ENCODE peak calls at places on chromosomes 11 and 22, in five cellular contexts. M is adrenal gland, F is spleen, Q is endothelial cell of umbilical vein, P is HCT116. E is an unnamed sample.

GRCh38 chr22:46763051-46763705 is 728 bp downstream of the TBC1D22A start:
- DNase-seq in P (no peak), M (peak; percentile 70), Q (peak; percentile 34), F (peak; percentile 91), E (no peak)

GRCh38 chr11:108007819-108008218 is 879 bp upstream of the CUL5 start:
- DNase-seq in M (peak; percentile 55), Q (no peak), P (no peak), F (peak; percentile 76), E (no peak)

GRCh38 chr22:32340437-32340836 is 17.2 kb upstream of the RFPL3 start:
- DNase-seq in M (peak; percentile 21), F (no peak), Q (no peak), P (no peak), E (no peak)

GRCh38 chr11:102007567-102008437 is 39.4 kb upstream of the CFAP300 start:
- DNase-seq in F (no peak), P (peak; percentile 57), M (no peak), Q (peak; percentile 78), E (no peak)

GRCh38 chr22:21857501-21857914 is 9.9 kb downstream of the MAPK1 start:
- DNase-seq in F (no peak), M (no peak), Q (no peak), P (no peak), E (no peak)

GRCh38 chr22:37196539-37197450 is 8.7 kb upstream of the C1QTNF6 start:
- DNase-seq in P (peak; percentile 56), F (peak; percentile 87), M (peak; percentile 96), Q (peak; percentile 74), E (peak; percentile 88)

GRCh38 chr11:44604171-44604581 is 38.7 kb downstream of the CD82 start:
- DNase-seq in Q (no peak), F (no peak), M (no peak), P (no peak), E (no peak)

GRCh38 chr11:44950036-44950624 is 553 bp downstream of the TP53I11 start:
- DNase-seq in M (peak; percentile 52), F (peak; percentile 91), P (no peak), Q (peak; percentile 26), E (peak; percentile 56)

GRCh38 chr22:38262051-38262795 is 10.6 kb downstream of the TMEM184B start:
- DNase-seq in P (no peak), F (peak; percentile 87), Q (peak; percentile 29), M (peak; percentile 80), E (peak; percentile 67)

GRCh38 chr11:96324912-96325311 is 18.1 kb downstream of the MAML2 start:
- DNase-seq in Q (no peak), P (peak; percentile 16), M (no peak), F (no peak), E (no peak)

GRCh38 chr11:113540416-113541330 is 65.5 kb upstream of the DRD2 start:
- DNase-seq in P (no peak), Q (no peak), M (no peak), F (no peak), E (no peak)

GRCh38 chr22:29442976-29443375 is 4.6 kb downstream of the RFPL1 start:
- DNase-seq in F (no peak), Q (no peak), M (no peak), P (no peak), E (no peak)

GRCh38 chr11:17163742-17164141 is 44.0 kb downstream of the PIK3C2A start:
- DNase-seq in F (no peak), Q (no peak), M (no peak), P (no peak), E (no peak)

GRCh38 chr11:47913569-47914244 is 65.6 kb upstream of the NUP160 start:
- DNase-seq in P (no peak), F (no peak), Q (no peak), M (peak; percentile 29), E (no peak)

GRCh38 chr11:76151561-76152085 is 54.7 kb downstream of the WNT11 start:
- DNase-seq in F (no peak), M (no peak), Q (no peak), P (no peak), E (no peak)

GRCh38 chr11:113282898-113283297 is 31.5 kb upstream of the TTC12 start:
- DNase-seq in Q (no peak), M (peak; percentile 21), F (no peak), P (no peak), E (no peak)

GRCh38 chr11:11157201-11157600 is 195.8 kb downstream of the CSNK2A3 start:
- DNase-seq in P (peak; percentile 21), F (no peak), Q (peak; percentile 6), M (no peak), E (no peak)

GRCh38 chr11:6693342-6694228 is 10.4 kb upstream of the MRPL17 start:
- DNase-seq in P (peak; percentile 37), Q (peak; percentile 33), M (peak; percentile 72), F (no peak), E (peak; percentile 27)

GRCh38 chr11:95723353-95723942 is 66.1 kb downstream of the FAM76B start:
- DNase-seq in F (no peak), P (no peak), Q (no peak), M (no peak), E (no peak)

GRCh38 chr11:87057749-87058148 is 20.0 kb downstream of the TMEM135 start:
- DNase-seq in P (no peak), F (no peak), Q (no peak), M (no peak), E (no peak)

GRCh38 chr11:134488512-134488911 is 76.5 kb upstream of the B3GAT1 start:
- DNase-seq in F (no peak), P (no peak), M (no peak), Q (no peak), E (no peak)

GRCh38 chr11:65129649-65130441 is 4.5 kb downstream of the SYVN1 start:
- DNase-seq in F (peak; percentile 82), P (no peak), Q (no peak), M (peak; percentile 53), E (no peak)

GRCh38 chr11:65131895-65132237 is 2.5 kb downstream of the SYVN1 start:
- DNase-seq in P (no peak), M (peak; percentile 52), Q (no peak), F (peak; percentile 74), E (no peak)

GRCh38 chr11:65132238-65132987 is 1.9 kb downstream of the SYVN1 start:
- DNase-seq in Q (no peak), P (no peak), F (peak; percentile 89), M (peak; percentile 54), E (no peak)

GRCh38 chr11:65130631-65131416 is 3.5 kb downstream of the SYVN1 start:
- DNase-seq in F (peak; percentile 77), M (peak; percentile 53), P (no peak), Q (no peak), E (no peak)

GRCh38 chr11:65131417-65131776 is 2.9 kb downstream of the SYVN1 start:
- DNase-seq in P (no peak), Q (no peak), F (no peak), M (peak; percentile 48), E (no peak)
- H3K36me3 ChIP-seq in P (peaks cover 22% of the 10 kb centered on the region), Q (peaks cover 48% of the 10 kb centered on the region), F (peaks cover 67% of the 10 kb centered on the region), M (no peaks in the 10 kb centered on the region), E (peaks cover 30% of the 10 kb centered on the region)

DNA sequence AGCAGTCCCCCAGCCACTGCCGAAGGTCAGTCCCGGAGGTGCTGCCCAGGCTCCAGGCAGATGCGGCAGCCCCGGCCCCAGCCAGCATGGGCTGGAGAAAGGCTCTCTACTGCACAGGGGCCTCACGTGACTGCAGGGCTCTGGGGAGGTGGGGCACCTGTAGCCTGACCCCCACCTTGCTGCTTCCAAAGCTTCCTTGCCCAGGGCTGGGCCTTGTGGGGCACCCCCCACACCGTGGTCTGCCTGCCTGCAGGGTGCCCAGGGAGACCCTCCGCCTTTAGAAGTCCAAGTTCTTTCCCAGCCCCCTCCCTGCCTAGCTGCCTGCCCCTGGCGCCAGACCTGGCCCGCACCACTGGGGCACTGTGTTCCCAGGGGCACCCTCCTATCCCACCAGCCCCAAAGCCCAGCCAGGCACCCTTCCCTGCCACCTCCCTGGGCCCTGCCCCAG is 28.4 kb upstream of the TXNRD2 start:
- DNase-seq in Q (no peak), F (no peak), M (no peak), P (no peak), E (no peak)
- H3K36me3 ChIP-seq in Q (peaks cover 54% of the 10 kb centered on the region), F (peaks cover 91% of the 10 kb centered on the region), M (no peaks in the 10 kb centered on the region), P (peaks cover 12% of the 10 kb centered on the region), E (no peaks in the 10 kb centered on the region)

GRCh38 chr11:130272336-130272735 is 42.4 kb downstream of the ZBTB44 start:
- DNase-seq in M (no peak), P (no peak), Q (no peak), F (no peak), E (no peak)
- H3K36me3 ChIP-seq in M (no peaks in the 10 kb centered on the region), P (no peaks in the 10 kb centered on the region), Q (no peaks in the 10 kb centered on the region), F (peaks cover 24% of the 10 kb centered on the region), E (no peaks in the 10 kb centered on the region)

DNA sequence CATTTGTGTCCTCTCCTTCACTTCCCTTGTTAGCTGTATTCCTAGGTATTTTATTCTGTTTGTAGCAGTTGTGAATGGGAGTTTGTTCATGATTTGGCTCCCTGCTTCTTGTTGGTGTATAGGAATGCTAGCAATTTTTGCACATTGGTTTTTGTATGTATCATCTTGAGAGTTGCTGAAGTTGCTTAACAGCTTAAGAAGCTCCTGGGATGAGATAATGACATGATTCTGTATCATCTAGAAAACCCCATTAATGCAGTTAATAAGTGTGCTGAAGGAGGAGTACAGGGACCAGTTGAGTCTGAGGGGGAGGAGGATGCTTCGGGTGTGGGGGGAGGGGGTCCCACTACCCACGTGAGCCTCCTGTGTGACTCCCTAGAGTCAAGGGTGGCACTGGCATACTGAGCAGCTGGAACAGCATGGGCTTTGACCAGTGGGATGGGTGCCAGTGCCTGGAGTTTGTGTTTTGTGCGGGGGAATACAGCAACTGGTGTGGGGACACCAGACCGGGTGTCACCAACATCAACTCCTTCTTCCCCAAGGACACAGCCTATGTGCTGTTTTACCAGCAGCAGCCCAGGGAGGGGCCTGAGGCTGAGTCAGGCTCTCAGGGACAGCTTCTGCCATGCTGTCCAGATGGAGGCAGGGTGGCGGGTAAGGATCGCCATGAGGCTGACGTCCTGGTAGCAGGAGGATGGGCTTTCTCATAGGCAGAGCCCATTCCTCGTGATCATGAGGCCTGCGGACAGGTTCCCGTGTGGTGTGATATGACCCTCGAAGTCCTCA is 24.1 kb downstream of the USP35 start:
- DNase-seq in M (peak; percentile 87), P (no peak), Q (no peak), F (no peak), E (no peak)
- H3K36me3 ChIP-seq in M (no peaks in the 10 kb centered on the region), P (peaks cover 10% of the 10 kb centered on the region), Q (peaks cover 39% of the 10 kb centered on the region), F (peaks cover 86% of the 10 kb centered on the region), E (peaks cover 5% of the 10 kb centered on the region)

GRCh38 chr11:838441-839279 is 3.7 kb downstream of the POLR2L start:
- DNase-seq in F (no peak), Q (peak; percentile 34), P (no peak), M (no peak), E (no peak)

GRCh38 chr11:839280-839623 is 3.1 kb downstream of the POLR2L start:
- DNase-seq in M (no peak), F (no peak), Q (no peak), P (no peak), E (no peak)

GRCh38 chr11:837990-838307 is 4.4 kb downstream of the POLR2L start:
- DNase-seq in M (peak; percentile 58), Q (no peak), F (no peak), P (no peak), E (no peak)

GRCh38 chr11:841981-842369 is 354 bp downstream of the POLR2L start:
- DNase-seq in M (peak; percentile 59), Q (no peak), F (no peak), P (no peak), E (no peak)

GRCh38 chr11:839875-840617 is 2.3 kb downstream of the POLR2L start:
- DNase-seq in M (peak; percentile 56), P (no peak), F (no peak), Q (no peak), E (no peak)
- H3K36me3 ChIP-seq in M (no peaks in the 10 kb centered on the region), P (peaks cover 3% of the 10 kb centered on the region), F (peaks cover 54% of the 10 kb centered on the region), Q (peaks cover 43% of the 10 kb centered on the region), E (peaks cover 20% of the 10 kb centered on the region)

GRCh38 chr22:23271597-23271908 is 91.2 kb downstream of the BCR start:
- DNase-seq in F (no peak), P (no peak), M (no peak), Q (no peak), E (no peak)
- H3K36me3 ChIP-seq in F (peaks cover 100% of the 10 kb centered on the region), P (peaks cover 18% of the 10 kb centered on the region), M (no peaks in the 10 kb centered on the region), Q (peaks cover 82% of the 10 kb centered on the region), E (no peaks in the 10 kb centered on the region)